ENCODE peak calls at places on chromosomes 2 and 18, in eight cellular contexts. M is activated naive CD4-positive, alpha-beta T cell; G is activated T-helper 2 cell treated with anti-CD3 and anti-CD28 coated beads, Interferon-gamma antibody, Interleukin-2, Interleukin-4, amounts not matched to agents 10 μg/mL and 5 μg/mL and 100 μg/mL, durations not matched to agents 14 hours and 24 hours and 36 hours; E is activated CD8-positive, alpha-beta memory T cell treated with anti-CD3 and anti-CD28 coated beads, Interleukin-2, amount 50 U/mL, for 4 hours; Y is EL; C is dorsolateral prefrontal cortex; P is caudate nucleus; L is NCI-H446 treated with DMSO at 0.1 percent for 48 hours. K is an unnamed sample.

GRCh38 chr2:197990356-197990755 is 186.0 kb downstream of the PLCL1 start:
- DNase-seq in M (no peak), G (no peak), E (no peak), Y (no peak), C (no peak), P (no peak), L (no peak), K (no peak)

GRCh38 chr2:27085670-27086089 is 892 bp upstream of the KHK start:
- DNase-seq in M (no peak), G (no peak), E (peak), Y (peak), C (peak), P (no peak), L (no peak), K (peak)

GRCh38 chr2:100269889-100270288 is 52.4 kb downstream of the LONRF2 start:
- DNase-seq in M (no peak), G (no peak), E (no peak), Y (no peak), C (no peak), P (no peak), L (no peak), K (no peak)

GRCh38 chr2:208012449-208012848 is 12.9 kb downstream of the PLEKHM3 start:
- DNase-seq in M (no peak), G (no peak), E (no peak), Y (no peak), C (no peak), P (no peak), L (no peak), K (no peak)

GRCh38 chr2:228377533-228377932 is 196.0 kb upstream of the SPHKAP start:
- DNase-seq in M (no peak), G (no peak), E (no peak), Y (no peak), C (no peak), P (no peak), L (no peak), K (no peak)

GRCh38 chr2:206521612-206522011 is 78.3 kb downstream of the ADAM23 start:
- DNase-seq in M (no peak), G (no peak), E (no peak), Y (no peak), C (no peak), P (no peak), L (no peak), K (no peak)

GRCh38 chr2:86249176-86249842 is 50.1 kb downstream of the MRPL35 start:
- DNase-seq in M (no peak), G (no peak), E (no peak), Y (peak), C (no peak), P (no peak), L (peak), K (peak)

GRCh38 chr2:43707255-43707654 is 31.0 kb upstream of the C1GALT1C1L start:
- DNase-seq in M (no peak), G (no peak), E (no peak), Y (peak), C (no peak), P (no peak), L (no peak), K (peak)

GRCh38 chr2:200348897-200349563 is 42.5 kb downstream of the SPATS2L start:
- DNase-seq in M (no peak), G (no peak), E (no peak), Y (no peak), C (no peak), P (no peak), L (no peak), K (no peak)

GRCh38 chr2:73830871-73831401 is 2.2 kb downstream of the STAMBP start:
- DNase-seq in M (no peak), G (no peak), E (peak), Y (peak), C (no peak), P (no peak), L (no peak), K (peak)

GRCh38 chr2:209298601-209299000 is 125.2 kb upstream of the MAP2 start:
- DNase-seq in M (no peak), G (no peak), E (no peak), Y (no peak), C (no peak), P (no peak), L (no peak), K (no peak)

GRCh38 chr2:102063948-102064678 is 72.4 kb downstream of the IL1R2 start:
- DNase-seq in M (no peak), G (no peak), E (no peak), Y (peak), C (no peak), P (no peak), L (no peak), K (peak)

GRCh38 chr2:26126091-26126490 is 46.8 kb upstream of the GAREM2 start:
- DNase-seq in M (no peak), G (no peak), E (no peak), Y (no peak), C (no peak), P (no peak), L (no peak), K (no peak)

GRCh38 chr2:142130111-142131015 is 453 bp downstream of the LRP1B start:
- DNase-seq in M (no peak), G (no peak), E (no peak), Y (peak), C (peak), P (no peak), L (no peak), K (peak)

GRCh38 chr2:182300603-182301002 is 126.2 kb downstream of the PDE1A start:
- DNase-seq in M (no peak), G (no peak), E (no peak), Y (no peak), C (no peak), P (no peak), L (peak), K (no peak)

GRCh38 chr18:7201096-7201495 is 29.8 kb upstream of the LRRC30 start:
- DNase-seq in M (no peak), G (no peak), E (no peak), Y (no peak), C (no peak), P (no peak), L (no peak), K (no peak)

GRCh38 chr2:7725132-7725849 is 808.1 kb downstream of the RNF144A start:
- DNase-seq in M (no peak), G (peak), E (no peak), Y (no peak), C (no peak), P (no peak), L (peak), K (no peak)

GRCh38 chr18:75638597-75639467 is 211.3 kb upstream of the SMIM21 start:
- DNase-seq in M (no peak), G (no peak), E (no peak), Y (peak), C (peak), P (peak), L (no peak), K (peak)

GRCh38 chr2:110796724-110797301 is 64.4 kb downstream of the ACOXL start:
- DNase-seq in M (no peak), G (no peak), E (no peak), Y (no peak), C (no peak), P (no peak), L (no peak), K (no peak)

GRCh38 chr2:133780099-133780996 is 212.1 kb upstream of the NCKAP5 start:
- DNase-seq in M (no peak), G (no peak), E (no peak), Y (peak), C (no peak), P (no peak), L (no peak), K (peak)

GRCh38 chr2:240585101-240585500 is 1.4 kb upstream of the CAPN10 start:
- DNase-seq in M (no peak), G (no peak), E (no peak), Y (no peak), C (no peak), P (no peak), L (no peak), K (no peak)

GRCh38 chr2:161556440-161556839 is 67.8 kb upstream of the SLC4A10 start:
- DNase-seq in M (no peak), G (no peak), E (no peak), Y (no peak), C (no peak), P (no peak), L (no peak), K (peak)

GRCh38 chr18:70496749-70497294 is 208.0 kb downstream of the SOCS6 start:
- DNase-seq in M (no peak), G (no peak), E (no peak), Y (no peak), C (no peak), P (no peak), L (no peak), K (no peak)

GRCh38 chr18:79527656-79528055 is 131.9 kb downstream of the NFATC1 start:
- DNase-seq in M (no peak), G (no peak), E (no peak), Y (no peak), C (no peak), P (no peak), L (no peak), K (no peak)

GRCh38 chr2:95346738-95347671 is 49.9 kb downstream of the KCNIP3 start:
- DNase-seq in M (no peak), G (no peak), E (no peak), Y (peak), C (peak), P (no peak), L (no peak), K (no peak)

GRCh38 chr18:13423352-13423751 is 204.8 kb downstream of the LDLRAD4 start:
- DNase-seq in M (no peak), G (no peak), E (no peak), Y (no peak), C (no peak), P (no peak), L (no peak), K (no peak)

GRCh38 chr18:36352384-36352783 is 54.9 kb downstream of the FHOD3 start:
- DNase-seq in M (no peak), G (no peak), E (no peak), Y (peak), C (no peak), P (no peak), L (peak), K (peak)

GRCh38 chr2:7037340-7038333 is 120.4 kb downstream of the RNF144A start:
- DNase-seq in M (no peak), G (peak), E (peak), Y (peak), C (peak), P (peak), L (peak), K (no peak)

GRCh38 chr18:21678897-21679296 is 25.7 kb downstream of the ABHD3 start:
- DNase-seq in M (no peak), G (no peak), E (no peak), Y (no peak), C (no peak), P (no peak), L (no peak), K (no peak)

GRCh38 chr2:191835539-191836350 is 11.1 kb downstream of the CAVIN2 start:
- DNase-seq in M (no peak), G (no peak), E (no peak), Y (peak), C (no peak), P (no peak), L (no peak), K (peak)

GRCh38 chr2:88090446-88091283 is 23.0 kb downstream of the SMYD1 start:
- DNase-seq in M (no peak), G (no peak), E (peak), Y (no peak), C (peak), P (no peak), L (no peak), K (no peak)